ENCODE peak calls at places on chromosomes 1 and 21, in eight cellular contexts. K, A, Q, T, E, U, G and O are unnamed samples.

GRCh38 chr1:202310071-202310725 is 31.5 kb downstream of the UBE2T start:
- DNase-seq in Q (no peak), K (no peak), E (no peak), A (no peak), U (no peak), T (no peak), G (no peak), O (no peak)

GRCh38 chr1:235714205-235714897 is 64.8 kb upstream of the GNG4 start:
- DNase-seq in T (no peak), E (no peak), K (no peak), U (no peak), Q (no peak), G (no peak), A (no peak), O (no peak)

GRCh38 chr1:10031461-10031860 is 1.3 kb upstream of the UBE4B start:
- DNase-seq in T (no peak), Q (no peak), E (no peak), K (no peak), A (no peak), U (peak; percentile 85), G (no peak), O (no peak)

GRCh38 chr1:232664844-232665777 is 35.2 kb upstream of the SIPA1L2 start:
- DNase-seq in E (no peak), G (no peak), Q (no peak), K (no peak), U (no peak), A (no peak), T (no peak), O (no peak)

GRCh38 chr1:25501235-25502058 is 42.0 kb upstream of the LDLRAP1 start:
- DNase-seq in K (no peak), E (no peak), A (no peak), T (peak; percentile 96), G (no peak), U (peak; percentile 42), Q (peak; percentile 66), O (peak; percentile 57)

GRCh38 chr1:178938281-178938958 is 67.5 kb upstream of the ANGPTL1 start:
- DNase-seq in K (no peak), U (no peak), T (no peak), A (no peak), Q (no peak), E (no peak), G (no peak), O (no peak)

GRCh38 chr1:151568626-151569088 is 28.5 kb downstream of the TUFT1 start:
- DNase-seq in U (peak; percentile 7), K (no peak), E (no peak), G (no peak), T (no peak), Q (no peak), A (no peak), O (no peak)

GRCh38 chr1:162187676-162188075 is 118.2 kb downstream of the NOS1AP start:
- DNase-seq in T (no peak), G (no peak), A (no peak), K (no peak), U (no peak), Q (no peak), E (no peak), O (no peak)

GRCh38 chr21:41767606-41768370 is 936 bp upstream of the RIPK4 start:
- DNase-seq in U (peak; percentile 32), Q (no peak), G (no peak), A (no peak), E (no peak), K (no peak), T (peak; percentile 77), O (no peak)

GRCh38 chr21:41765393-41765950 is 1.4 kb downstream of the RIPK4 start:
- DNase-seq in U (no peak), G (no peak), E (no peak), A (no peak), Q (no peak), T (no peak), K (no peak), O (no peak)

GRCh38 chr21:41764558-41765392 is 2.1 kb downstream of the RIPK4 start:
- DNase-seq in Q (no peak), G (no peak), E (peak; percentile 75), A (no peak), U (no peak), K (no peak), T (no peak), O (no peak)

GRCh38 chr21:41766883-41767605 is at the start of gene RIPK4:
- DNase-seq in G (no peak), U (peak; percentile 36), Q (no peak), K (peak; percentile 82), T (peak; percentile 91), A (no peak), E (peak; percentile 92), O (no peak)

DNA sequence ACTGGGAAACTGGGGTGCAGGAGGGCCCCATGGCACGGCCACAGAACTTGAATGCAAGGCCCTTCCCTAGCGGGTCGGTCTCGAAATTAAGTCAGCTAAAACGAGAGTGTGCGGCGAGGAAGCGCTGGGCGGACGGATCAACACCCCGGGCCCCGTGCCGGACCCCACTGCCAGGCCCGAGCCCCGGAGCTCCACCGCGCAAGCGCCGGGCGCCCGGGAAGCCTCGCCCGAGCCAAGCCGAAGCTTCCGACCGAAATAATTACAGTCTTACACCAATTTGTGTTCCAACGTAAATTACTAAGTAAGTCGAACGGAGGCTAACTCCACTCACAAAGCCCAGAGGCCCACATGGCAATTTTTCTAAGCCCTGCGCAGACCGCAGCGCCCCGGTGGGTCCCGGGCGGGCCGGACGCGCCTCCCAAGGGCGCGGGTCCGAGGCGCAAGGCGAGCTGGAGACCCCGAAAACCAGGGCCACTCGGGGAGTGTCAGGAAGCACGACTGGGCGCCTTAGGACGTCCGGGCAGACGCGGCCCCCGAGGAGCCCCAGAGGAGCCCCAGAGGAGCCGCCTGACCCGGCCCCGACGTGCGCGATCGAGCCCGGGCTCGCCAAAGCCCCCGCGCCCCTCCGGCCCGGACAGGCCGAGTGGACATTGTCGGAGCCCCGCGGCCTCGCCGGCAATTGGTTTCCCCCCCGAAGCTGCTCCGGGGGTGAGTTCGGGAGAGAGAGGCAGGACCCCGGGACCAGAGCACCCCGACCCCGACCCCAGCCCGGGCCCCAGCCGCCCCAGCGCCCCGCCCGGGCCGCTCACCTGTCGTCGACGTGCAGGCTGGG is 585 bp downstream of the RIPK4 start:
- DNase-seq in A (no peak), U (no peak), E (no peak), G (no peak), T (no peak), K (no peak), Q (no peak), O (no peak)
- H3K4me3 ChIP-seq in A (peak overlapping the region; percentile 52), U (no peak overlapping the region), E (peak overlapping the region; percentile 51), G (no peak overlapping the region), T (peak overlapping the region; percentile 77), K (peak overlapping the region; percentile 63), Q (no peak overlapping the region), O (peak overlapping the region; percentile 45)

GRCh38 chr1:41495171-41495948 is 10.9 kb upstream of the EDN2 start:
- DNase-seq in E (no peak), A (no peak), G (no peak), T (peak; percentile 70), U (peak; percentile 48), K (peak; percentile 42), Q (no peak), O (no peak)

GRCh38 chr1:41494351-41495170 is 10.1 kb upstream of the EDN2 start:
- DNase-seq in Q (no peak), T (no peak), K (no peak), A (no peak), G (no peak), E (no peak), U (no peak), O (no peak)

GRCh38 chr1:41497056-41497440 is 12.6 kb upstream of the EDN2 start:
- DNase-seq in U (no peak), K (no peak), Q (no peak), A (no peak), E (no peak), G (no peak), T (no peak), O (no peak)

GRCh38 chr1:41497631-41498030 is 13.1 kb upstream of the EDN2 start:
- DNase-seq in Q (no peak), T (no peak), G (no peak), K (no peak), U (no peak), E (no peak), A (no peak), O (no peak)

DNA sequence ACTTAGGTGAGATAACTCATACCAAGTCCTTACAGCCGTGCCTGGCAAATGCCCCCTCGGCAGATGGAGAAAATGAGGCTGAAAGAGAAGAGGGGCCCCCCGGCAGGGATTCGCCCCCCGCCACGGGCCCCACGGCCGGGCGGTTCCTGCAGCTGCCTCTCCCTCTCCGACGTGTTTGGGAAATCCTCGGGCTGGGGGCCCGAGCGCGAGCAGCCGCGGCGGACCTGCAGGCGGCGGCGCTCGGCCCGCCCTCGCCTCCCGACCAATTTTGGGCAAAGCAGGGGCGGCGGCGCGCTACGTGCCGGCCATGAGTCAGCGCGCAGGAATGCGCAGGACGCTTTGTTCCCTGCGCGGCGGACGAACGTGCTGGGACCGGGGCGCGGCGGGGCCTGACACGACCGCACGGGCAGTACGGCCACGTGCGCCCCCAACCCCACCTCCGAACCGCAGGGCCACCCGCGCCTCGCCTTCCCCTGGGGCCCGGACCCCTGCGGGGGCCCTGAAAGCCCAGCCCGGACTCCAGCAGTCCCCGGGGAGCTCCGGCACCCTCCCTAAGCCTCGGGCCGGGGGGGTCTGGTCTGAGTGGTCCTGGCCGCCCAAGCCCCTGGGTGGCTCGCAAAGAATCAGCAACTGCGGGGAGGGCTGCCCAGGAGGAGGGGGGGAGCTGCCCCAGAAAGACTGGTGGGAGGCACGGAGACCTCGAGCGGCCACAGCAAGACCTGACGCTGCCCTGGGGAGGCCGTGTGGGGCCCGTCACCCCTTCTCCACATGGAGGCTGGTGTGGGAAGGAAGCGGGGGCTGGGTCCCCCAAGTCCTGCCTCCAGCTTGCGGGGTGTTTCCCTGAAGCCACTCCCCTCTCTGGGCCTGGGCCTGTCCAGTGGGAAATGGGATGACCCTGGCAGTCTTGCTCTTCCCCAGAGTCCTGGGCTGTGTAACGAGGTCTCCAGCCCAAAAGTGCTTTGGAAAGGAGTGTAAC is 11.9 kb upstream of the EDN2 start:
- DNase-seq in T (peak; percentile 95), K (peak; percentile 93), E (peak; percentile 92), Q (peak; percentile 73), A (peak; percentile 57), U (peak; percentile 88), G (peak; percentile 56), O (no peak)
- TF ChIP-seq CTCF in T (no peak), K (no peak), E (no peak), Q (peak; percentile 3), A (no peak), U (no peak), G (no peak), O (no peak)

DNA sequence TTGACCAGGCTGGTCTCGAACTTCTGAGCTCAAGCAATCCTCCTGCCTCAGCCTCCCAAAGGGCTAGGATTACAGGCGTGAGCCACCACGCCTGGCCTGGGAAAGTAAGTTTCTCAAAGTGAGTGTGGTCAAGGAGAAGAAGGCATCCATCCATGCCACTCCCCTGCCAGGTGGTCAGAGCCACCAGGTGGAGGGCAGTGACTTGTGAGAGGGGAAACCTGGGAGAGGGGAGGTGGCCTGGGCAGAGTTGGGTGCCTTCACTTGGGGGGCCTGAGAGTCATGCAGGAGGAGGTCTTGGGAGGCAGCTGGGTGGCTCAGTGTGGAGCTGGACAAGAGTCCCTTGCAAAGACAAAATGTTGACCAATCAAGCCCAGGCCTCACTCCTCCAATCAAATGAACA is 470.0 kb downstream of the MATN1 start:
- DNase-seq in G (no peak), T (no peak), Q (no peak), E (no peak), A (no peak), K (no peak), U (no peak), O (no peak)
- H3K4me3 ChIP-seq in G (no peak overlapping the region), T (no peak overlapping the region), Q (no peak overlapping the region), E (no peak overlapping the region), A (no peak overlapping the region), K (no peak overlapping the region), U (no peak overlapping the region), O (no peak overlapping the region)

GRCh38 chr1:237863234-237863633 is 27.5 kb downstream of the ZP4 start:
- DNase-seq in Q (no peak), U (no peak), E (no peak), A (no peak), K (no peak), T (peak; percentile 11), G (no peak), O (no peak)

GRCh38 chr1:237861944-237862343 is 28.8 kb downstream of the ZP4 start:
- DNase-seq in E (no peak), G (no peak), K (no peak), U (no peak), A (no peak), T (no peak), Q (no peak), O (no peak)

GRCh38 chr1:237868814-237869600 is 21.7 kb downstream of the ZP4 start:
- DNase-seq in K (no peak), E (no peak), G (no peak), U (peak; percentile 17), Q (no peak), A (no peak), T (no peak), O (no peak)

GRCh38 chr1:237867380-237867888 is 23.3 kb downstream of the ZP4 start:
- DNase-seq in G (no peak), U (no peak), T (peak; percentile 20), A (no peak), Q (no peak), K (no peak), E (no peak), O (no peak)

DNA sequence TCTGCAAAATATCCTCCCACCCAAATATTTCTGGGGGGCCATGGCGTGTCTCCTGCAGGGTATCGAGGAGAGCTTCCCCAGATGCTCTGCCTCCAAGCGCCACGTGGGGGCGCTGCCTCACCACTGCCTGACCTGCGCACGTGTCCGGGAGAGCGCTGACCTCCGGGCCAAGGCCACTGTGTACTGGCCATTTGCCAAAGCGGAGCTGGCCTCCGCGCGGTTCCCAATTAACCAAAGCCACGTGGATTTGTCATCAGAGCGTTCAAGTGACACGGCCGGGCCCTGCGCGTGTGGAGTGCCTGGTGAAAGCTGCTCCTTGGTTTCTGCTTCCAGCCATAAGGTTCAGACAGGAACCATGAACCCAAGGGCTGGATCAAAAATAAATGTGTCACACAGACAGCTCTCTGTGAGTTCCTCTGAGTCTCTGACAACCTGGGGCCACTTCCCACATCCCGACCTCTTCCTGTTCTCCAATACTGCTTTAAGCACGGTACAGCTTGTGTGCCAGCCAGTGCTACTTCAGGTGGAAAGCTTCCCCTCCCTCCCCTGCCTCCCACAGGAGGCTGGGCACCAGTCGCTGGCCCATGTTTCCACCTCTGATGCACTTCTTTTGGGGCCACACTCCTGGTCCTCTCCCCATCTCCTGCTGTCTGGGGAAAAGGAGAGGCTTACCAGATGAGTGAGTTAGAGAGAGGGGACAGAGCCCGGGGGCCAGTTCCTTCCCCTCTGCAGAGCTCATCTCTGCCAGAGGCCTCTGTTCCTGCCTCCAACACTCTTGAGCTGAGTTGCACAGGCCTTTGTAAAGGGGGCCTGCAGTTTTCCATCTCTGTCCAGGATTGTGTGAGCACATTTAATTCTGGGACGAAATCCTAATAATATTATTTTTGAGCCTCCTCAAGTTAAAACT is 26.1 kb downstream of the ZP4 start:
- DNase-seq in T (peak; percentile 81), U (peak; percentile 25), A (no peak), K (peak; percentile 76), E (peak; percentile 78), G (peak; percentile 79), Q (no peak), O (no peak)
- TF ChIP-seq CTCF in T (peak; percentile 94), U (peak; percentile 9), A (peak; percentile 99), K (peak; percentile 77), E (peak; percentile 76), G (peak; percentile 99), Q (peak; percentile 53), O (peak; percentile 86)